ENCODE peak calls at places on chromosomes 16 and 17, in nine cellular contexts. H, J, C, B, S, E, T, R and X are unnamed samples.

GRCh38 chr16:28938721-28939120 is 7.0 kb downstream of the CD19 start:
- DNase-seq in H (no peak), J (no peak), C (no peak), B (no peak), S (no peak), E (no peak), T (no peak), R (no peak), X (no peak)

GRCh38 chr17:7393613-7394451 is 493 bp downstream of the PLSCR3 start:
- DNase-seq in H (no peak), J (peak; percentile 57), C (no peak), B (no peak), S (peak; percentile 31), E (peak; percentile 72), T (no peak), R (no peak), X (no peak)

GRCh38 chr16:534089-534635 is 6.7 kb downstream of the CAPN15 start:
- DNase-seq in H (no peak), J (no peak), C (no peak), B (no peak), S (no peak), E (peak; percentile 89), T (no peak), R (no peak), X (no peak)

GRCh38 chr17:72118588-72119279 is 2.1 kb upstream of the SOX9 start:
- DNase-seq in H (peak; percentile 59), J (peak; percentile 61), C (peak; percentile 91), B (peak; percentile 83), S (no peak), E (no peak), T (peak; percentile 77), R (peak; percentile 80), X (peak; percentile 83)

GRCh38 chr17:55301521-55302406 is 37.0 kb downstream of the HLF start:
- DNase-seq in H (no peak), J (no peak), C (peak; percentile 34), B (no peak), S (no peak), E (no peak), T (peak; percentile 35), R (no peak), X (no peak)

GRCh38 chr17:5500804-5501391 is 14.5 kb downstream of the MIS12 start:
- DNase-seq in H (no peak), J (peak; percentile 53), C (peak; percentile 93), B (peak; percentile 90), S (peak; percentile 88), E (peak; percentile 83), T (peak; percentile 83), R (peak; percentile 78), X (peak; percentile 97)

GRCh38 chr16:24826096-24826690 is 19.6 kb upstream of the SLC5A11 start:
- DNase-seq in H (no peak), J (no peak), C (no peak), B (no peak), S (no peak), E (no peak), T (no peak), R (no peak), X (no peak)

GRCh38 chr16:50781043-50781442 is 39.2 kb downstream of the CYLD start:
- DNase-seq in H (no peak), J (no peak), C (no peak), B (no peak), S (no peak), E (no peak), T (no peak), R (no peak), X (no peak)

GRCh38 chr16:58196898-58197313 is 1.0 kb downstream of the CSNK2A2 start:
- DNase-seq in H (peak; percentile 3), J (peak; percentile 12), C (peak; percentile 33), B (no peak), S (no peak), E (no peak), T (peak; percentile 10), R (peak; percentile 29), X (no peak)

GRCh38 chr16:58198739-58199411 is 969 bp upstream of the CSNK2A2 start:
- DNase-seq in H (no peak), J (no peak), C (no peak), B (no peak), S (no peak), E (no peak), T (no peak), R (no peak), X (no peak)

GRCh38 chr16:58197314-58198012 is 443 bp downstream of the CSNK2A2 start:
- DNase-seq in H (no peak), J (peak; percentile 23), C (no peak), B (no peak), S (no peak), E (no peak), T (no peak), R (no peak), X (no peak)

GRCh38 chr16:58200398-58200797 is 2.5 kb upstream of the CSNK2A2 start:
- DNase-seq in H (no peak), J (no peak), C (no peak), B (no peak), S (no peak), E (no peak), T (no peak), R (no peak), X (no peak)

GRCh38 chr16:58198022-58198683 is at the start of gene CSNK2A2:
- DNase-seq in H (peak; percentile 6), J (peak; percentile 84), C (peak; percentile 74), B (peak; percentile 64), S (peak; percentile 50), E (peak; percentile 80), T (peak; percentile 60), R (peak; percentile 71), X (peak; percentile 54)
- TF ChIP-seq CTCF in H (peak; percentile 17), J (peak; percentile 78), C (no peak), B (no peak), S (peak; percentile 50), E (peak; percentile 33), T (peak; percentile 12), R (peak; percentile 15), X (peak; percentile 57)

GRCh38 chr16:66658143-66658859 is 38.2 kb downstream of the CMTM4 start:
- DNase-seq in H (no peak), J (no peak), C (no peak), B (no peak), S (no peak), E (no peak), T (no peak), R (no peak), X (no peak)
- TF ChIP-seq CTCF in H (no peak), J (no peak), C (no peak), B (no peak), S (no peak), E (no peak), T (no peak), R (no peak), X (no peak)

GRCh38 chr16:8855051-8855786 is 13.6 kb downstream of the CARHSP1 start:
- DNase-seq in H (no peak), J (no peak), C (no peak), B (no peak), S (no peak), E (peak; percentile 34), T (no peak), R (no peak), X (no peak)
- TF ChIP-seq CTCF in H (peak; percentile 32), J (no peak), C (peak; percentile 32), B (no peak), S (no peak), E (no peak), T (peak; percentile 4), R (no peak), X (peak; percentile 34)

DNA sequence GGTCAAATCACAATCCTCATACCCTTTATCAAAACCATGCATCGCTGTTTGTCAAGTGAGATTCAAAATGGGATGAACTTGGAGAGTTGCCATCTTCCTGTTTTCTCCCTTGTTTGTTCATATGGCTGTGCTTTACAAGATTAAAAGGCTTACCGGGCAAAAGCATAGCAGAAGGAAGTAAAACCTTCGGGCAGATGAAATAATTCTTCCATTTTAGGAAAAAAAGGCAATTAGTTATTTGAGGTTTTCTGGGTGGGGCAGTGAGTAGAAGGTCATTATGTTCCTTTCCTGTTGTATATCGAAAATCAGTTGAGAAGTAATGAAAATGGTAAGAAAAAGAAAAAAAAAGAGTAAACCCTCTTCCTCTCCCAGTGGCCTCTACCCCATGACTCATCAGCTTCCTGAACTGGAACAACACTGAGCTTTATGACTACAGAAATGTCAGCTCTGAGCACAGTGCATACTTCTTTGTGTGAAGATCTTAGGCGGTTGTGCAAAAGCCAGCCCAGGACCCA is 369.2 kb downstream of the CDH13 start:
- DNase-seq in H (peak; percentile 91), J (peak; percentile 20), C (peak; percentile 93), B (no peak), S (peak; percentile 46), E (no peak), T (peak; percentile 83), R (peak; percentile 80), X (no peak)
- TF ChIP-seq CTCF in H (no peak), J (no peak), C (no peak), B (no peak), S (no peak), E (no peak), T (no peak), R (no peak), X (no peak)

GRCh38 chr17:44363613-44364159 is at the start of gene FAM171A2:
- DNase-seq in H (no peak), J (peak; percentile 56), C (peak; percentile 64), B (peak; percentile 89), S (no peak), E (no peak), T (peak; percentile 43), R (peak; percentile 47), X (peak; percentile 78)
- TF ChIP-seq CTCF in H (no peak), J (peak; percentile 94), C (peak; percentile 12), B (peak; percentile 78), S (peak; percentile 72), E (peak; percentile 90), T (peak; percentile 62), R (peak; percentile 38), X (peak; percentile 87)